ENCODE peak calls at places on chromosome X, in seven cellular contexts. I, X, P, Q, C, K and H are unnamed samples.

GRCh38 chrX:106952988-106953387 is 32.8 kb downstream of the CLDN2 start:
- DNase-seq in I (peak; percentile 16), X (no peak), P (peak; percentile 17), Q (no peak), C (no peak), K (peak; percentile 6), H (no peak)

GRCh38 chrX:9847071-9847470 is 60.8 kb downstream of the SHROOM2 start:
- DNase-seq in I (no peak), X (no peak), P (peak; percentile 77), Q (no peak), C (no peak), K (peak; percentile 79), H (no peak)

GRCh38 chrX:71870337-71871098 is 40.1 kb upstream of the NHSL2 start:
- DNase-seq in I (no peak), X (no peak), P (peak; percentile 4), Q (no peak), C (no peak), K (peak; percentile 7), H (no peak)

GRCh38 chrX:10017866-10018265 is 50.7 kb downstream of the CLDN34 start:
- DNase-seq in I (peak; percentile 38), X (no peak), P (peak; percentile 77), Q (no peak), C (no peak), K (peak; percentile 82), H (no peak)

GRCh38 chrX:121570072-121570841 is 522.8 kb downstream of the GLUD2 start:
- DNase-seq in I (no peak), X (no peak), P (no peak), Q (no peak), C (no peak), K (peak; percentile 5), H (no peak)

GRCh38 chrX:79117078-79117477 is 27.4 kb upstream of the GPR174 start:
- DNase-seq in I (no peak), X (no peak), P (no peak), Q (no peak), C (no peak), K (no peak), H (no peak)

GRCh38 chrX:108312011-108312410 is 126.2 kb downstream of the COL4A6 start:
- DNase-seq in I (no peak), X (no peak), P (peak; percentile 88), Q (no peak), C (no peak), K (peak; percentile 42), H (no peak)

GRCh38 chrX:33970028-33970932 is 161.8 kb downstream of the FAM47A start:
- DNase-seq in I (peak; percentile 8), X (no peak), P (no peak), Q (no peak), C (no peak), K (no peak), H (no peak)